ENCODE peak calls at places on chromosomes 4 and X, in eight cellular contexts. K is MM.1S, M is GM23338, T is heart right ventricle, E is psoas muscle, O is lower leg skin, H is right lobe of liver, C is AG04450. P is an unnamed sample.

GRCh38 chr4:152892985-152893384 is 43.1 kb upstream of the FHDC1 start:
- DNase-seq in K (no peak), M (no peak), T (no peak), E (no peak), O (no peak), H (no peak), C (no peak), P (no peak)

GRCh38 chr4:75545526-75545925 is 10.3 kb upstream of the ODAPH start:
- DNase-seq in K (no peak), M (no peak), T (no peak), E (no peak), O (no peak), H (no peak), C (no peak), P (no peak)

GRCh38 chr4:123127218-123127617 is 204.8 kb upstream of the NUDT6 start:
- DNase-seq in K (peak), M (no peak), T (no peak), E (no peak), O (no peak), H (no peak), C (no peak), P (peak)

GRCh38 chrX:44974462-44974861 is 101.5 kb downstream of the KDM6A start:
- DNase-seq in K (no peak), M (no peak), T (no peak), E (no peak), O (no peak), H (no peak), C (no peak), P (peak)

GRCh38 chrX:96689951-96690350 is 5.3 kb downstream of the DIAPH2 start:
- DNase-seq in K (no peak), M (no peak), T (no peak), E (no peak), O (no peak), H (no peak), C (no peak), P (peak)

GRCh38 chr4:7150083-7150635 is 42.2 kb upstream of the SORCS2 start:
- DNase-seq in K (no peak), M (no peak), T (no peak), E (no peak), O (no peak), H (no peak), C (no peak), P (no peak)

GRCh38 chr4:121688261-121688660 is 8.5 kb downstream of the ANXA5 start:
- DNase-seq in K (no peak), M (no peak), T (no peak), E (no peak), O (no peak), H (no peak), C (no peak), P (no peak)

GRCh38 chr4:127622923-127623754 is 9.6 kb upstream of the INTU start:
- DNase-seq in K (no peak), M (peak), T (peak), E (peak), O (peak), H (no peak), C (no peak), P (peak)

GRCh38 chr4:48699470-48699869 is 80.6 kb downstream of the FRYL start:
- DNase-seq in K (no peak), M (no peak), T (no peak), E (no peak), O (no peak), H (no peak), C (no peak), P (no peak)

GRCh38 chr4:85423414-85423813 is 51.5 kb upstream of the ARHGAP24 start:
- DNase-seq in K (no peak), M (no peak), T (no peak), E (no peak), O (no peak), H (no peak), C (no peak), P (no peak)

GRCh38 chr4:101284546-101284945 is 62.8 kb downstream of the PPP3CA start:
- DNase-seq in K (no peak), M (no peak), T (no peak), E (no peak), O (no peak), H (no peak), C (no peak), P (peak)

GRCh38 chr4:87915621-87916020 is 59.9 kb upstream of the SPP1 start:
- DNase-seq in K (no peak), M (no peak), T (no peak), E (no peak), O (no peak), H (no peak), C (no peak), P (no peak)

GRCh38 chr4:56655627-56656345 is 25.3 kb downstream of the HOPX start:
- DNase-seq in K (no peak), M (peak), T (peak), E (peak), O (no peak), H (no peak), C (no peak), P (no peak)

GRCh38 chr4:125314676-125315570 is at the start of gene FAT4:
- DNase-seq in K (peak), M (peak), T (peak), E (peak), O (peak), H (peak), C (peak), P (peak)

GRCh38 chr4:87224036-87224923 is 3.9 kb upstream of the KLHL8 start:
- DNase-seq in K (no peak), M (no peak), T (no peak), E (no peak), O (no peak), H (no peak), C (no peak), P (no peak)

GRCh38 chr4:186554485-186554884 is 882 bp downstream of the MTNR1A start:
- DNase-seq in K (no peak), M (peak), T (no peak), E (no peak), O (no peak), H (no peak), C (no peak), P (no peak)

GRCh38 chr4:43251760-43252317 is 359.3 kb downstream of the GRXCR1 start:
- DNase-seq in K (no peak), M (no peak), T (no peak), E (no peak), O (no peak), H (no peak), C (no peak), P (peak)

GRCh38 chrX:1658083-1658463 is 43.2 kb downstream of the ASMT start:
- DNase-seq in K (no peak), M (no peak), T (no peak), E (no peak), O (peak), H (no peak), C (no peak), P (no peak)

GRCh38 chrX:1656379-1656778 is 41.5 kb downstream of the ASMT start:
- DNase-seq in K (no peak), M (no peak), T (no peak), E (no peak), O (no peak), H (no peak), C (no peak), P (no peak)

GRCh38 chrX:1661048-1661921 is 46.4 kb downstream of the ASMT start:
- DNase-seq in K (peak), M (peak), T (no peak), E (peak), O (peak), H (peak), C (no peak), P (no peak)

GRCh38 chrX:1659664-1660461 is 45.0 kb downstream of the ASMT start:
- DNase-seq in K (no peak), M (no peak), T (no peak), E (no peak), O (peak), H (peak), C (no peak), P (no peak)

GRCh38 chrX:1657367-1658082 is 42.7 kb downstream of the ASMT start:
- DNase-seq in K (no peak), M (no peak), T (no peak), E (no peak), O (no peak), H (no peak), C (no peak), P (peak)
- TF ChIP-seq CTCF in K (no peak), M (no peak), T (no peak), E (no peak), O (no peak), H (no peak), C (no peak), P (no peak)

GRCh38 chrX:9466711-9467110 is 1.9 kb downstream of the TBL1X start:
- DNase-seq in K (peak), M (no peak), T (no peak), E (no peak), O (no peak), H (no peak), C (no peak), P (no peak)
- H3K4me3 ChIP-seq in K (peak), M (peak), T (no peak), E (peak), O (no peak), H (no peak), C (peak), P (peak)

GRCh38 chrX:23667239-23668177 is at the start of gene PRDX4:
- DNase-seq in K (peak), M (peak), T (peak), E (peak), O (peak), H (peak), C (peak), P (peak)
- TF ChIP-seq CTCF in K (no peak), M (no peak), T (no peak), E (no peak), O (no peak), H (no peak), C (no peak), P (no peak)

GRCh38 chr4:189800545-189801088 is 140.1 kb upstream of the FRG1 start:
- DNase-seq in K (no peak), M (no peak), T (no peak), E (no peak), O (no peak), H (no peak), C (no peak), P (no peak)
- H3K4me3 ChIP-seq in K (no peak), M (no peak), T (no peak), E (no peak), O (no peak), H (no peak), C (no peak), P (no peak)